ENCODE peak calls at places on chromosomes 6 and 20, in nine cellular contexts. M is stomach, A is prostate gland, W is spleen, F is transverse colon, B is suprapubic skin, P is GM23338, S is Panc1, C is upper lobe of left lung. Y is an unnamed sample.

GRCh38 chr6:107198631-107199416 is 83.5 kb upstream of the BEND3 start:
- DNase-seq in M (no peak), A (no peak), W (no peak), F (no peak), B (no peak), P (no peak), S (no peak), C (no peak), Y (no peak)

GRCh38 chr20:39214778-39215177 is 252.6 kb downstream of the DHX35 start:
- DNase-seq in M (no peak), A (no peak), W (no peak), F (no peak), B (no peak), P (peak; percentile 57), S (no peak), C (peak; percentile 5), Y (no peak)

GRCh38 chr20:37610203-37610798 is 82.6 kb upstream of the BLCAP start:
- DNase-seq in M (no peak), A (no peak), W (no peak), F (no peak), B (no peak), P (no peak), S (no peak), C (no peak), Y (no peak)

GRCh38 chr6:84652356-84653026 is 111.9 kb downstream of the TBX18 start:
- DNase-seq in M (no peak), A (no peak), W (no peak), F (no peak), B (no peak), P (no peak), S (no peak), C (no peak), Y (no peak)

GRCh38 chr20:11329271-11329670 is 588.4 kb upstream of the BTBD3 start:
- DNase-seq in M (no peak), A (no peak), W (no peak), F (no peak), B (no peak), P (no peak), S (no peak), C (no peak), Y (no peak)

GRCh38 chr20:64001607-64002011 is 20.7 kb downstream of the PRPF6 start:
- DNase-seq in M (no peak), A (peak; percentile 59), W (no peak), F (no peak), B (no peak), P (no peak), S (no peak), C (no peak), Y (no peak)

GRCh38 chr20:24111858-24112257 is 123.3 kb upstream of the GGTLC1 start:
- DNase-seq in M (no peak), A (no peak), W (no peak), F (no peak), B (no peak), P (no peak), S (no peak), C (no peak), Y (no peak)

GRCh38 chr6:160337301-160337700 is 10.9 kb upstream of the SLC22A3 start:
- DNase-seq in M (no peak), A (no peak), W (no peak), F (no peak), B (no peak), P (no peak), S (no peak), C (no peak), Y (peak; percentile 39)

GRCh38 chr20:17845701-17846475 is 122.7 kb downstream of the SNX5 start:
- DNase-seq in M (no peak), A (no peak), W (no peak), F (peak; percentile 68), B (no peak), P (no peak), S (no peak), C (no peak), Y (no peak)

GRCh38 chr6:66128238-66128637 is 421.2 kb upstream of the EYS start:
- DNase-seq in M (no peak), A (no peak), W (no peak), F (no peak), B (no peak), P (no peak), S (no peak), C (no peak), Y (no peak)

GRCh38 chr20:62063601-62063980 is 2.1 kb downstream of the TAF4 start:
- DNase-seq in M (no peak), A (no peak), W (peak; percentile 80), F (peak; percentile 19), B (no peak), P (peak; percentile 44), S (no peak), C (peak; percentile 83), Y (no peak)

GRCh38 chr20:16701296-16701695 is 28.5 kb upstream of the SNRPB2 start:
- DNase-seq in M (peak; percentile 30), A (no peak), W (no peak), F (no peak), B (no peak), P (peak; percentile 51), S (peak; percentile 1), C (no peak), Y (no peak)

GRCh38 chr20:38369387-38369786 is 23.1 kb downstream of the LBP start:
- DNase-seq in M (no peak), A (no peak), W (no peak), F (no peak), B (no peak), P (peak; percentile 66), S (no peak), C (no peak), Y (no peak)

GRCh38 chr6:50657513-50657912 is 55.8 kb upstream of the TFAP2D start:
- DNase-seq in M (no peak), A (no peak), W (no peak), F (no peak), B (no peak), P (no peak), S (peak; percentile 42), C (no peak), Y (no peak)

GRCh38 chr6:64046746-64047208 is 411.2 kb downstream of the PHF3 start:
- DNase-seq in M (no peak), A (no peak), W (no peak), F (no peak), B (no peak), P (no peak), S (no peak), C (no peak), Y (no peak)

GRCh38 chr20:44183282-44183681 is 3.7 kb downstream of the JPH2 start:
- DNase-seq in M (no peak), A (no peak), W (no peak), F (no peak), B (no peak), P (no peak), S (no peak), C (no peak), Y (no peak)
- TF ChIP-seq POLR2AphosphoS5 in M (no peak), A (no peak), W (no peak), F (peak; percentile 16), B (no peak), P (no peak), S (no peak), C (no peak), Y (peak; percentile 45)

DNA sequence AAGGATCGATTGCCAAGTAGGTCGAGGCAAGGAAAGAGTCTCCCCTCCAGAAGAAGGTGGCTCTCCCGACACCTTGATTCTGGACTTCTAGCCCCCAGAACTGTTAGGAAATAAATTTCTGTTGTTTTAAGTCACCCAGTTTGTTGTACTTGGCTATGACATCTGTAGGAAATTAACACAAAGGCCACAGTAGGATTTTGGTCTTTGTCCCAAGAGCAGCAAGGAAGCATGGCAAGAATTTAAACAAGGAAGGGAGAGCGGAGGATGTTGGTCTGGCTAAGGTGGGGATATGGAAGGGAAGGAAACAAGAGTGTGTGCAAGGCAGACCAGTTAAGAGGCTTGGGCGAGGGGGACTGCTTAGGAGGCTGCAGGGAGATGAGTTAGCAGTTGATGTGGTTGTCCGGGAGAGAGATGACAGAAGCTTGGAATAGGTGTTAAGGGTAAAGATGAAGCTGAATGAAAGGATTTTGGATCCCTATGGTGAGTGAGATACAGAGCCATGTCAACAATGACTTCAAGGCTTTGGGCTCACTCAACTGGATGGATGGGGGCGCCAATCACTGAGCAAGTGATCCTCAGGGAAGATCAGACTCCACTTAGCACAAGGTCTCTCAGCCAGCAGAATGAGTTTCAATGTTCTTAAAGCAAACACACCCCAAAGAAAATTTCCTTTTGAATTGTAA is 140.5 kb upstream of the ZNF217 start:
- DNase-seq in M (no peak), A (no peak), W (no peak), F (no peak), B (no peak), P (no peak), S (no peak), C (no peak), Y (no peak)
- H3K27ac ChIP-seq in M (no peak overlapping the region), A (no peak overlapping the region), W (no peak overlapping the region), F (no peak overlapping the region), B (no peak overlapping the region), P (no peak overlapping the region), S (peak overlapping the region; percentile 100), C (no peak overlapping the region), Y (no peak overlapping the region)

GRCh38 chr6:162730502-162730901 is 2.7 kb downstream of the PACRG start:
- DNase-seq in M (no peak), A (no peak), W (no peak), F (no peak), B (no peak), P (no peak), S (no peak), C (no peak), Y (no peak)

GRCh38 chr6:162728177-162728571 is 400 bp downstream of the PACRG start:
- DNase-seq in M (no peak), A (peak; percentile 6), W (peak; percentile 77), F (no peak), B (no peak), P (peak; percentile 7), S (no peak), C (no peak), Y (no peak)

GRCh38 chr6:162728706-162729105 is 932 bp downstream of the PACRG start:
- DNase-seq in M (no peak), A (no peak), W (no peak), F (no peak), B (no peak), P (no peak), S (no peak), C (no peak), Y (no peak)

GRCh38 chr6:162726997-162727346 is 594 bp downstream of the PRKN start:
- DNase-seq in M (no peak), A (peak; percentile 5), W (no peak), F (peak; percentile 24), B (no peak), P (no peak), S (no peak), C (no peak), Y (no peak)

GRCh38 chr6:162727347-162728176 is at the start of the genes PACRG and PRKN:
- DNase-seq in M (peak; percentile 99), A (peak; percentile 98), W (peak; percentile 98), F (peak; percentile 100), B (peak; percentile 98), P (peak; percentile 99), S (peak; percentile 88), C (peak; percentile 100), Y (peak; percentile 99)
- TF ChIP-seq POLR2AphosphoS5 in M (peak; percentile 92), A (peak; percentile 93), W (peak; percentile 95), F (peak; percentile 91), B (peak; percentile 1), P (peak; percentile 75), S (peak; percentile 49), C (peak; percentile 60), Y (peak; percentile 91)

DNA sequence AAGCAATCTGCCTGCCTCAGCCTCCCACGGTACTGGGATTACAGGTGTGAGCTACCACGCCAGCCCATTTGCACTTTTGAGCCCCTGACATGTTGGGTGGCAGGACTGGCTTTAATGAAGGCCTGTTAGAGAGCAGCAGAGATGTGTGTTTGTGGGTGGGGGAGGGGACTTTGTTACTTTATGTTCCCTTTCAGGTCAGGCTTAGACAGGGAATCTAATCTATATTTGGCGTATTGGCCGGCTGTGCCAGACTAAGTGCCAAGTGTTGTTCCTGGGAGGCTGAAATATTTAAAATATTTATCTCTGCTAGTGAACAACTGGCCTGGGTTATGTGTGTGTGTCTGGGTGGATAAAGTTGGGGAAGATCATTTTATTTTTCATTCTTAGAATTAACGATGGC is 6.1 kb downstream of the GMPR start:
- DNase-seq in M (peak; percentile 73), A (no peak), W (no peak), F (no peak), B (no peak), P (no peak), S (no peak), C (no peak), Y (no peak)
- H3K27ac ChIP-seq in M (peak overlapping the region; percentile 51), A (peak overlapping the region; percentile 48), W (no peak overlapping the region), F (peak overlapping the region; percentile 45), B (no peak overlapping the region), P (no peak overlapping the region), S (no peak overlapping the region), C (no peak overlapping the region), Y (peak overlapping the region; percentile 69)

Y was measured in esophagus muscularis mucosa.